ENCODE peak calls at places on chromosomes 2 and 18, in nine cellular contexts. J is NCI-H1105; G is left cardiac atrium; Y is tibial artery; E is activated naive CD4-positive, alpha-beta T cell treated with Interleukin-2 at 50 U/mL for 16 hours; L is EH; X is stimulated activated naive B cell treated with anti-CD40 and anti-IgM and Interleukin-4, amounts not matched to agents 10 μg/mL and 1 μg/mL and 100 μg/mL, for 72 hours; K is dermis blood vessel endothelial cell; W is activated T-cell treated with anti-CD3 and anti-CD28 coated beads for 48 hours. S is an unnamed sample.

GRCh38 chr18:66838340-66838987 is 234.6 kb upstream of the CDH19 start:
- DNase-seq in J (no peak), G (peak; percentile 25), Y (no peak), E (no peak), L (no peak), X (no peak), K (no peak), W (no peak), S (no peak)

GRCh38 chr18:70273021-70273420 is 15.8 kb upstream of the SOCS6 start:
- DNase-seq in J (no peak), G (no peak), Y (no peak), E (no peak), L (no peak), X (no peak), K (no peak), W (no peak), S (no peak)

GRCh38 chr18:79260510-79260909 is 135.2 kb upstream of the NFATC1 start:
- DNase-seq in J (no peak), G (no peak), Y (no peak), E (no peak), L (no peak), X (no peak), K (peak; percentile 54), W (no peak), S (no peak)

GRCh38 chr2:234292955-234293228 is 204.0 kb downstream of the ARL4C start:
- DNase-seq in J (no peak), G (no peak), Y (no peak), E (no peak), L (no peak), X (no peak), K (no peak), W (no peak), S (no peak)

GRCh38 chr2:190653931-190654330 is 5.0 kb downstream of the NAB1 start:
- DNase-seq in J (no peak), G (no peak), Y (no peak), E (no peak), L (no peak), X (no peak), K (no peak), W (no peak), S (no peak)

GRCh38 chr2:216215991-216216390 is 106.8 kb downstream of the XRCC5 start:
- DNase-seq in J (no peak), G (no peak), Y (no peak), E (no peak), L (peak; percentile 35), X (no peak), K (peak; percentile 32), W (no peak), S (no peak)

GRCh38 chr2:604826-605524 is 72.2 kb downstream of the TMEM18 start:
- DNase-seq in J (no peak), G (no peak), Y (no peak), E (no peak), L (no peak), X (no peak), K (no peak), W (no peak), S (no peak)

GRCh38 chr2:88176352-88176952 is 6.3 kb downstream of the THNSL2 start:
- DNase-seq in J (peak; percentile 69), G (no peak), Y (no peak), E (no peak), L (no peak), X (no peak), K (no peak), W (no peak), S (no peak)

GRCh38 chr2:146597291-146597690 is 1247.5 kb upstream of the ACVR2A start:
- DNase-seq in J (no peak), G (no peak), Y (no peak), E (no peak), L (no peak), X (no peak), K (no peak), W (no peak), S (no peak)

S was measured in H7.